ENCODE peak calls at places on chromosomes 6 and 20, in five cellular contexts. One of them, this sample, is unnamed.

GRCh38 chr20:39812116-39812515 is 850.0 kb downstream of the DHX35 start:
- DNase-seq in GM12891: no peak
- DNase-seq in H1: no peak
- DNase-seq in GM12878: no peak
- DNase-seq in HepG2: no peak
- DNase-seq in this sample: no peak

GRCh38 chr6:89032599-89032998 is 48.0 kb upstream of the PNRC1 start:
- DNase-seq in GM12891: no peak
- DNase-seq in H1: no peak
- DNase-seq in GM12878: no peak
- DNase-seq in HepG2: no peak
- DNase-seq in this sample: no peak

GRCh38 chr6:36576573-36576972 is 17.6 kb upstream of the SRSF3 start:
- DNase-seq in GM12891: no peak
- DNase-seq in H1: no peak
- DNase-seq in GM12878: no peak
- DNase-seq in HepG2: no peak
- DNase-seq in this sample: no peak

GRCh38 chr6:46453221-46453620 is 38.0 kb downstream of the RCAN2 start:
- DNase-seq in GM12891: no peak
- DNase-seq in H1: no peak
- DNase-seq in GM12878: no peak
- DNase-seq in HepG2: no peak
- DNase-seq in this sample: no peak

GRCh38 chr6:8299034-8299433 is 136.3 kb downstream of the SLC35B3 start:
- DNase-seq in GM12891: no peak
- DNase-seq in H1: no peak
- DNase-seq in GM12878: no peak
- DNase-seq in HepG2: no peak
- DNase-seq in this sample: no peak

GRCh38 chr6:81480139-81480538 is 272.3 kb downstream of the TENT5A start:
- DNase-seq in GM12891: no peak
- DNase-seq in H1: no peak
- DNase-seq in GM12878: no peak
- DNase-seq in HepG2: no peak
- DNase-seq in this sample: no peak

GRCh38 chr6:12749531-12750379 is 33.2 kb downstream of the PHACTR1 start:
- DNase-seq in GM12891: no peak
- DNase-seq in H1: peak; percentile 25
- DNase-seq in GM12878: no peak
- DNase-seq in HepG2: no peak
- DNase-seq in this sample: no peak

GRCh38 chr6:157592980-157593379 is 212.0 kb downstream of the ZDHHC14 start:
- DNase-seq in GM12891: no peak
- DNase-seq in H1: no peak
- DNase-seq in GM12878: no peak
- DNase-seq in HepG2: no peak
- DNase-seq in this sample: no peak

GRCh38 chr6:137722749-137723272 is 144.2 kb upstream of the TNFAIP3 start:
- DNase-seq in GM12891: no peak
- DNase-seq in H1: no peak
- DNase-seq in GM12878: no peak
- DNase-seq in HepG2: no peak
- DNase-seq in this sample: no peak

GRCh38 chr6:24658573-24659511 is 7.9 kb downstream of the TDP2 start:
- DNase-seq in GM12891: no peak
- DNase-seq in H1: no peak
- DNase-seq in GM12878: no peak
- DNase-seq in HepG2: no peak
- DNase-seq in this sample: no peak

GRCh38 chr6:56435326-56435725 is 187.9 kb upstream of the COL21A1 start:
- DNase-seq in GM12891: no peak
- DNase-seq in H1: no peak
- DNase-seq in GM12878: no peak
- DNase-seq in HepG2: no peak
- DNase-seq in this sample: no peak

GRCh38 chr6:138691595-138692057 is 81.9 kb upstream of the CCDC28A start:
- DNase-seq in GM12891: no peak
- DNase-seq in H1: no peak
- DNase-seq in GM12878: no peak
- DNase-seq in HepG2: peak; percentile 45
- DNase-seq in this sample: no peak

GRCh38 chr6:28542440-28543293 is 17.0 kb downstream of the GPX5 start:
- DNase-seq in GM12891: peak; percentile 9
- DNase-seq in H1: peak; percentile 94
- DNase-seq in GM12878: peak; percentile 64
- DNase-seq in HepG2: peak; percentile 80
- DNase-seq in this sample: peak; percentile 19

GRCh38 chr6:29590218-29590808 is 5.4 kb downstream of the OR2H2 start:
- DNase-seq in GM12891: no peak
- DNase-seq in H1: no peak
- DNase-seq in GM12878: no peak
- DNase-seq in HepG2: no peak
- DNase-seq in this sample: no peak

GRCh38 chr20:57507477-57507876 is 17.5 kb downstream of the CTCFL start:
- DNase-seq in GM12891: no peak
- DNase-seq in H1: no peak
- DNase-seq in GM12878: no peak
- DNase-seq in HepG2: no peak
- DNase-seq in this sample: no peak

GRCh38 chr6:159493888-159494632 is 199.0 kb downstream of the SOD2 start:
- DNase-seq in GM12891: no peak
- DNase-seq in H1: no peak
- DNase-seq in GM12878: no peak
- DNase-seq in HepG2: no peak
- DNase-seq in this sample: no peak

GRCh38 chr6:167770291-167770955 is 56.3 kb upstream of the AFDN start:
- DNase-seq in GM12891: no peak
- DNase-seq in H1: no peak
- DNase-seq in GM12878: no peak
- DNase-seq in HepG2: no peak
- DNase-seq in this sample: no peak

GRCh38 chr20:17615645-17616479 is 46.0 kb downstream of the DSTN start:
- DNase-seq in GM12891: no peak
- DNase-seq in H1: no peak
- DNase-seq in GM12878: no peak
- DNase-seq in HepG2: no peak
- DNase-seq in this sample: peak; percentile 5

GRCh38 chr6:42264852-42265390 is 47.3 kb upstream of the MRPS10 start:
- DNase-seq in GM12891: no peak
- DNase-seq in H1: no peak
- DNase-seq in GM12878: no peak
- DNase-seq in HepG2: no peak
- DNase-seq in this sample: no peak

GRCh38 chr20:12827796-12828406 is 180.9 kb upstream of the SPTLC3 start:
- DNase-seq in GM12891: no peak
- DNase-seq in H1: no peak
- DNase-seq in GM12878: no peak
- DNase-seq in HepG2: no peak
- DNase-seq in this sample: no peak

GRCh38 chr6:167952512-167952859 is 45.0 kb upstream of the KIF25 start:
- DNase-seq in GM12891: no peak
- DNase-seq in H1: no peak
- DNase-seq in GM12878: no peak
- DNase-seq in HepG2: no peak
- DNase-seq in this sample: no peak

GRCh38 chr6:25883536-25883935 is 9.5 kb upstream of the SLC17A3 start:
- DNase-seq in GM12891: no peak
- DNase-seq in H1: no peak
- DNase-seq in GM12878: no peak
- DNase-seq in HepG2: no peak
- DNase-seq in this sample: no peak

GRCh38 chr20:34604980-34605788 is 46.7 kb downstream of the MAP1LC3A start:
- DNase-seq in GM12891: no peak
- DNase-seq in H1: no peak
- DNase-seq in GM12878: no peak
- DNase-seq in HepG2: no peak
- DNase-seq in this sample: no peak

GRCh38 chr6:11212625-11213024 is 19.8 kb downstream of the NEDD9 start:
- DNase-seq in GM12891: no peak
- DNase-seq in H1: no peak
- DNase-seq in GM12878: no peak
- DNase-seq in HepG2: no peak
- DNase-seq in this sample: no peak
- TF ChIP-seq POLR2AphosphoS5 in GM12891: no peak
- TF ChIP-seq POLR2AphosphoS5 in H1: no peak
- TF ChIP-seq POLR2AphosphoS5 in GM12878: no peak
- TF ChIP-seq POLR2AphosphoS5 in HepG2: no peak
- TF ChIP-seq POLR2AphosphoS5 in this sample: no peak

DNA sequence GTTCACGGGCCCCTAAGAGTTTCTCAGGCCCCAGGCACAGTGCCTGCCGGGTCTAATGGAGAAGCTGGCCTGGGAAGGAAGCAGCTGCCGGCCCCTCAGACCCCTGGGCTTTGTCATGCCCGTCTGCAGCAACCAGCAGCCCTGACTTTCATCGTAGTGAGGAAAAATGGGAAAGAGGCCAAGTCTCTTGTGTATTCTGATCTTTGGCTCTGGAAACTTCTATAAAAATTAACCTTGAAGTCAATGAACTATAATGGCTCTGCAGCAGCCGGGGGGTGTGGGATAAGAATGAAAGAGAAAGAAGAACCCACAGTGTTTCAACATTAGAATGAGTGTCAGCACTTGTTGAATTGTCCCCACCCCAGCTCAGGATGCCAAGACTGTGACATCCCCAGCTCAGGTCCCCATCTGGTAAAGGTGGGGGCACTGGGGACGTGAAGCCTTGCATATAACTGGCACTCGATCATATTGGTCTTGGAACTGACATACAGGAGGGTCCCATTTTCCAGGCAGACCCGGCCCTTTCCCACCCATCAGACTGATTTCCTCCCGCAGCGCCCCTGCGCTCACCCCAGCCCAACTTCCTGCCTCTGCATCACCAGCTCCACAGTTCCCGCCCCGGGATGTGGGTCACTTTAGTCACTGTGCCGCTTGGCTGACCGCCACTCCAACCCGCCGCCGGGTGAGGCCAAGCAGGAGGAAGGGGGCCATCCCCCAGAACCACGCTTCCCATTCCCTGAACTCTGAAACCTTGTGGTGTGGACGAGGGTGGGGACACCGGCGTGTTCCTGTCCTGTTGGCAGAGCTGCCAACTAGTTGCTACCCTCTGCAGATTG is 12.7 kb downstream of the TGM2 start:
- DNase-seq in GM12891: peak; percentile 78
- DNase-seq in H1: no peak
- DNase-seq in GM12878: peak; percentile 25
- DNase-seq in HepG2: peak; percentile 44
- DNase-seq in this sample: peak; percentile 75
- TF ChIP-seq TAF1 in GM12891: no peak
- TF ChIP-seq TAF1 in H1: no peak
- TF ChIP-seq TAF1 in GM12878: no peak
- TF ChIP-seq TAF1 in HepG2: no peak
- TF ChIP-seq TAF1 in this sample: no peak

GRCh38 chr6:52575490-52575868 is 1.4 kb downstream of the TRAM2 start:
- DNase-seq in GM12891: no peak
- DNase-seq in H1: no peak
- DNase-seq in GM12878: no peak
- DNase-seq in HepG2: no peak
- DNase-seq in this sample: no peak

GRCh38 chr6:52576054-52576391 is 837 bp downstream of the TRAM2 start:
- DNase-seq in GM12891: no peak
- DNase-seq in H1: no peak
- DNase-seq in GM12878: no peak
- DNase-seq in HepG2: no peak
- DNase-seq in this sample: no peak

GRCh38 chr6:52577778-52578473 is 1.1 kb upstream of the TRAM2 start:
- DNase-seq in GM12891: no peak
- DNase-seq in H1: no peak
- DNase-seq in GM12878: no peak
- DNase-seq in HepG2: no peak
- DNase-seq in this sample: no peak

GRCh38 chr6:52576392-52577021 is 353 bp downstream of the TRAM2 start:
- DNase-seq in GM12891: peak; percentile 70
- DNase-seq in H1: no peak
- DNase-seq in GM12878: peak; percentile 37
- DNase-seq in HepG2: peak; percentile 84
- DNase-seq in this sample: peak; percentile 74

DNA sequence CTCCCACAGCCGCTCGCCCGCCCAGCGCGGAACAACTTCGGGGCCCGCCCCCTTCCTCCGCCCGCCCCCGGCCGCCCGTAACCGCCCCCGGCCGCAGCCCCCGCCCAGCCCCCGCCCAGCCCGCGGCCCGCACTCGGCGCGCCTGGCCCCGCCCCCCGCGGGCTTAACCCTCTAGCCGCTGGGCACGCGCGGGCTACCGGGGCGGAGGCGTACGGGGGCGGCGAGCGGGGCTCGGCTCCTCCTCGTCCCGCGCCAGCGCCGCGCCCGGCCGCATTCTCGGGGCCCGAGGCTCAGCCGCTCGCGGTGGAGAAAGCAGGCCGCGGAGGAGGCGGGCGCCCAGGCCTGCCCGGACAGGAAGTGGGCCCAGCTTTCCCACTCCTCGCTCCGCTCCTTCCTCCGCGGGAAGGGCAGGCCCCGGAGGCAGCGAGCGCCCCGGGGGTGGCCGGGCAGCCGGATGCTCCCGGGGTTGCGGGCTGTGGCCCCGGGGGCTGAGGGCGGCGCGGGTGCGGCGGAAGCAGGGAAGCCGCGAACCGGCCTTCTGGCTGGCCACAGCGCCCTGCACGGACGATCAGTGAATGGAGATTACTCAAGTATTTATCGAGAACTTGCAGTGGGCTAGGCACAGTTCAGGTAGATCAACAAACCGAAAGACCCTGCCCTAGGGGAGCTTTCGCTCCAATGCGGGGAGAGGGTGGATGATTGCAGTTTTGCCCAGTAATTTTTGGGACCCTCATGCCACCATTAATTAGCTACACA is at the start of gene TRAM2:
- DNase-seq in GM12891: peak; percentile 70
- DNase-seq in H1: no peak
- DNase-seq in GM12878: no peak
- DNase-seq in HepG2: peak; percentile 76
- DNase-seq in this sample: peak; percentile 67
- TF ChIP-seq POLR2A in GM12891: no peak
- TF ChIP-seq POLR2A in H1: peak; percentile 87
- TF ChIP-seq POLR2A in GM12878: peak; percentile 83
- TF ChIP-seq POLR2A in HepG2: peak; percentile 57
- TF ChIP-seq POLR2A in this sample: peak; percentile 62

GRCh38 chr6:134607411-134607810 is 289.5 kb upstream of the SGK1 start:
- DNase-seq in GM12891: no peak
- DNase-seq in H1: no peak
- DNase-seq in GM12878: no peak
- DNase-seq in HepG2: no peak
- DNase-seq in this sample: no peak
- TF ChIP-seq POLR2AphosphoS5 in GM12891: no peak
- TF ChIP-seq POLR2AphosphoS5 in H1: no peak
- TF ChIP-seq POLR2AphosphoS5 in GM12878: no peak
- TF ChIP-seq POLR2AphosphoS5 in HepG2: no peak
- TF ChIP-seq POLR2AphosphoS5 in this sample: no peak

DNA sequence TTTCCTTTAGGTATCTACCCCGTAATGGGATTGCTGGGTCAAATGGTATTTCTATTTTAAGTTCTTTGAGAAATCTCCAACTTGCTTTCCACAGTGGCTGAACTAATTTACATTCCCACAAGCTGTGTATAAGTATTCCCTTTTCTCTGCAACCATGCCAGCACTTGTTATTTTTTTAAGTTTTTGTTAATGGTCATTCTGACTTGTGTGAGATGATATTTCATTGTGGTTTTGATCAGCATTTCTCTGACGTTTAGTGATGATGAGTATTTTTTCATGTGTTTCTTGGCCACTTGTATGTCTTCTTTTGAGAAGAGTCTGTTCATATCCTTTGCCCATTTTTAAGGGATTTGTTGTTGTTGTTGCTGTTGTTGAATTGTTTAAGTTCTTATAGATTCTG is 871.1 kb downstream of the KIF16B start:
- DNase-seq in GM12891: no peak
- DNase-seq in H1: no peak
- DNase-seq in GM12878: no peak
- DNase-seq in HepG2: no peak
- DNase-seq in this sample: no peak
- TF ChIP-seq TAF1 in GM12891: no peak
- TF ChIP-seq TAF1 in H1: no peak
- TF ChIP-seq TAF1 in GM12878: no peak
- TF ChIP-seq TAF1 in HepG2: no peak
- TF ChIP-seq TAF1 in this sample: no peak